ENCODE peak calls at places on chromosome 19, in seven cellular contexts. F, N, E, V, Y, W and U are unnamed samples.

GRCh38 chr19:15379996-15380647 is 535 bp upstream of the AKAP8 start:
- DNase-seq in F (no peak), N (peak), E (no peak), V (peak), Y (peak), W (peak), U (no peak)

GRCh38 chr19:31055454-31055853 is 293.8 kb downstream of the TSHZ3 start:
- DNase-seq in F (no peak), N (no peak), E (no peak), V (no peak), Y (no peak), W (no peak), U (no peak)

GRCh38 chr19:53991224-53992113 is at the start of gene CACNG6:
- DNase-seq in F (peak), N (peak), E (peak), V (no peak), Y (peak), W (no peak), U (no peak)

GRCh38 chr19:47423203-47423882 is 4.0 kb upstream of the MEIS3 start:
- DNase-seq in F (no peak), N (no peak), E (no peak), V (no peak), Y (no peak), W (no peak), U (no peak)

GRCh38 chr19:27775395-27775794 is 1437.6 kb downstream of the UQCRFS1 start:
- DNase-seq in F (no peak), N (no peak), E (no peak), V (no peak), Y (no peak), W (no peak), U (no peak)

GRCh38 chr19:39788244-39788643 is 9.6 kb downstream of the LEUTX start:
- DNase-seq in F (no peak), N (no peak), E (no peak), V (no peak), Y (no peak), W (no peak), U (no peak)

GRCh38 chr19:51194527-51195315 is 30.2 kb upstream of the CD33 start:
- DNase-seq in F (no peak), N (no peak), E (no peak), V (no peak), Y (no peak), W (no peak), U (no peak)

GRCh38 chr19:39236527-39236926 is 8.3 kb downstream of the IFNL3 start:
- DNase-seq in F (no peak), N (no peak), E (no peak), V (peak), Y (no peak), W (no peak), U (no peak)

GRCh38 chr19:3142292-3142670 is 6.4 kb downstream of the GNA15 start:
- DNase-seq in F (no peak), N (peak), E (no peak), V (no peak), Y (peak), W (no peak), U (no peak)

GRCh38 chr19:40223135-40223822 is 3.2 kb downstream of the CCNP start:
- DNase-seq in F (no peak), N (no peak), E (no peak), V (peak), Y (no peak), W (no peak), U (no peak)

GRCh38 chr19:15425321-15425950 is 6.6 kb upstream of the AKAP8L start:
- DNase-seq in F (no peak), N (no peak), E (no peak), V (no peak), Y (no peak), W (no peak), U (no peak)

GRCh38 chr19:1251503-1252220 is 3.3 kb downstream of the MIDN start:
- DNase-seq in F (peak), N (no peak), E (peak), V (peak), Y (no peak), W (no peak), U (peak)

GRCh38 chr19:32303193-32303592 is 42.2 kb upstream of the ZNF507 start:
- DNase-seq in F (no peak), N (no peak), E (no peak), V (no peak), Y (no peak), W (no peak), U (no peak)
- TF ChIP-seq CTCF in F (no peak), N (no peak), E (no peak), V (no peak), Y (no peak), W (no peak), U (no peak)

GRCh38 chr19:11792942-11793341 is 5.4 kb upstream of the ZNF491 start:
- DNase-seq in F (no peak), N (no peak), E (no peak), V (no peak), Y (no peak), W (no peak), U (no peak)

GRCh38 chr19:11797491-11797890 is 832 bp upstream of the ZNF491 start:
- DNase-seq in F (peak), N (peak), E (peak), V (peak), Y (peak), W (peak), U (peak)

DNA sequence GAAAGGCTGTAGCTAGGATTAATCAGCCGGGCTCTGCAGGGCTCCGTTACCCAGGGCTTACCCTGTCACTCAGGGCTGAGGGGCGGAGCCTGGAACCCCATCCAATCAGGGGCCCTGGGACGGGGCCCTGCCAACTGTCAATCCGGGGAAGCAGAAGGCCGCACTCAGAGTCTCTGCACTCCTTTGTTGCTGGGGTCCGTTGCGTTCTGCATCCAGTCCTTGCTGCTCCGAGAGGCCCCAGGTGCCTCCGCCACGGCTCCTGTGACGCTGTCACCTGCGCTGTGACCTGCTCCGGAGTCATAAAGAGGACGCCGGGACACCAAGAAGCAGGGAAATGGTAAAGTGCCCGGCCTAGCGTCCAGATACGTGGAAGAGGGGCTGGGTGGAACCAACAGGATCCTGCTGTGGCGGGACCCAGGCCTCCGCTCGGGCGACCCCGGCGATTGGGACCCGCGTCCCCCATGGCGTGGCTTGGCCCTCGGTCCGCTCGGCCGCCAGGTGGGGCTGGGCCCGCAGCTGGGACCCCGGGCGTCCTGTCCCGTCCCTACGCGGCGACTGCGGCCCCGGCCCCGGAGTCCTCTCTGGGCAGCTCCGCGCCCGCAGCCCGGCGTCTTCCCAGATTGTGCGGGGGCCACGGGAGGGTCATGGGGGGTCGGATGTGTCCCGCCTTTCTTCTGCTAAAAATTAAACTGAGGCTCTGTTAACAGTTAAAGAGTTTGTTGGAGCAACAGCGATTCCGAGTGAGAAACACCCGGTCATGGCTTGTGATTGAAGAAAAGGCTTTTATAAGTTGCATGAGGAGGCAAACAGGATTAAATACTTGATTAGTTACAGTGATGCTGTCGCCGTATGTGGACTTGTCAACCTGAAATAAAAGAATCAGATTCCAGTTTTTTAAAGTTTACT is at the start of gene ZNF491:
- DNase-seq in F (peak), N (peak), E (peak), V (peak), Y (peak), W (peak), U (peak)
- TF ChIP-seq CTCF in F (peak), N (peak), E (peak), V (peak), Y (no peak), W (no peak), U (no peak)

GRCh38 chr19:55112781-55113569 is 4.5 kb downstream of the PPP1R12C start:
- DNase-seq in F (no peak), N (no peak), E (no peak), V (peak), Y (no peak), W (no peak), U (no peak)
- TF ChIP-seq CTCF in F (no peak), N (no peak), E (no peak), V (no peak), Y (no peak), W (no peak), U (no peak)

GRCh38 chr19:12867120-12868099 is 13.8 kb downstream of the DNASE2 start:
- DNase-seq in F (peak), N (peak), E (peak), V (peak), Y (peak), W (no peak), U (peak)
- TF ChIP-seq CTCF in F (no peak), N (no peak), E (no peak), V (no peak), Y (no peak), W (no peak), U (no peak)

DNA sequence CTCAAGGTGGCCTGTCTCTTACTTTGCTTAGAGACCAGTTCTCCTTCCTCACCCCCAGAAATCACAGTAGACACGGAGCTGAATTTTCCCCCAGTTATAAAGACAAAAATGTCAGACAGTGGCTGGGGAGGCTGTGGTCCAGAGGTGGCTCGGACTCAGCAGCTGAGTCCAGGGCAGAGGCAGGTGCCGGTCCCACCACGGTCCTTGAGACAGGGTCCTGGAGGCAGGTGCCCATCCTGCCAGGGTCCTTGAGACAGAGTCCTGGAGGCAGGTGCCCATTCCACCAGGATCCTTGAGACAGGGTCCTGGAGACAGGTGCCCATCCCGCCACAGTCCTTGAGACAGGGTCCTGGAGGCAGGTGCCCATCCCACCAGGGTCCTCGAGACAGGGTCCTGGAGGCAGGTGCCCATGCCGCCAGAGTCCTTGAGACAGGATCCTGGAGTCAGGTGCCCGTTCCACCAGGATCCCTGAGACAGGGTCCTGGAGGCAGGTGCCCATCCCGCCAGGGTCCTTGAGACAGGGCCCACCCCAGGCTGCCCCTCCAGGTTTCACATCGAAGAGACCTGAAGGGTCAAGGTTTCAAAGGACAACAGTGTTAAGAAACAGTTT is 23.1 kb downstream of the PEPD start:
- DNase-seq in F (no peak), N (no peak), E (no peak), V (no peak), Y (no peak), W (no peak), U (no peak)
- TF ChIP-seq CTCF in F (no peak), N (no peak), E (no peak), V (no peak), Y (no peak), W (no peak), U (no peak)

GRCh38 chr19:18496167-18496979 is 25.5 kb downstream of the ELL start:
- DNase-seq in F (no peak), N (peak), E (no peak), V (peak), Y (peak), W (no peak), U (no peak)
- TF ChIP-seq CTCF in F (no peak), N (no peak), E (no peak), V (no peak), Y (no peak), W (no peak), U (no peak)